ENCODE peak calls at places on chromosomes 11 and 22, in seven cellular contexts. X is spleen, F is Panc1, M is HL-60, W is GM23338, O is transverse colon, A is stomach. V is an unnamed sample.

GRCh38 chr11:14300661-14301304 is 58.2 kb downstream of the RRAS2 start:
- DNase-seq in O (peak), A (peak), X (no peak), F (peak), M (peak), W (peak), V (peak)

GRCh38 chr11:35166369-35167360 is 27.7 kb downstream of the CD44 start:
- DNase-seq in M (no peak), A (no peak), O (no peak), W (no peak), F (no peak), X (peak), V (peak)

GRCh38 chr11:71239581-71239980 is 12.8 kb downstream of the SHANK2 start:
- DNase-seq in O (no peak), M (no peak), F (no peak), W (no peak), X (peak), A (no peak), V (peak)

GRCh38 chr11:86438685-86439084 is 64.0 kb downstream of the CCDC81 start:
- DNase-seq in O (no peak), X (no peak), M (no peak), A (no peak), W (no peak), F (no peak), V (no peak)

GRCh38 chr22:50734986-50735738 is 2.8 kb upstream of the ACR start:
- DNase-seq in M (no peak), A (peak), O (no peak), X (peak), F (no peak), W (no peak), V (peak)

GRCh38 chr11:95254139-95254704 is 23.2 kb upstream of the SESN3 start:
- DNase-seq in A (peak), M (peak), W (peak), F (no peak), O (peak), X (peak), V (peak)

GRCh38 chr11:128653828-128654231 is 40.0 kb upstream of the FLI1 start:
- DNase-seq in O (peak), W (peak), A (peak), X (peak), M (no peak), F (peak), V (peak)

GRCh38 chr11:44335052-44335894 is 25.3 kb upstream of the ALX4 start:
- DNase-seq in A (no peak), M (no peak), X (no peak), O (no peak), F (no peak), W (no peak), V (no peak)

GRCh38 chr11:67045314-67045713 is 11.3 kb upstream of the RHOD start:
- DNase-seq in O (no peak), F (no peak), W (no peak), X (no peak), M (no peak), A (no peak), V (no peak)

GRCh38 chr11:10655227-10655626 is 38.3 kb downstream of the IRAG1 start:
- DNase-seq in M (no peak), O (no peak), X (no peak), W (no peak), A (no peak), F (no peak), V (no peak)

GRCh38 chr11:94494200-94494545 is 389 bp downstream of the ANKRD49 start:
- DNase-seq in W (no peak), X (no peak), M (no peak), F (no peak), O (no peak), A (no peak), V (no peak)

GRCh38 chr11:128467041-128467440 is 120.3 kb downstream of the ETS1 start:
- DNase-seq in M (no peak), O (no peak), X (no peak), W (no peak), F (no peak), A (no peak), V (no peak)

GRCh38 chr11:114077482-114078305 is 18.2 kb downstream of the ZBTB16 start:
- DNase-seq in F (no peak), A (no peak), O (peak), W (no peak), M (no peak), X (no peak), V (peak)

GRCh38 chr22:43412808-43413785 is 1.3 kb downstream of the MPPED1 start:
- DNase-seq in M (no peak), O (no peak), X (no peak), W (no peak), F (no peak), A (no peak), V (no peak)

GRCh38 chr11:123132881-123133280 is 62.2 kb downstream of the CLMP start:
- DNase-seq in F (no peak), W (no peak), M (no peak), O (no peak), X (no peak), A (no peak), V (no peak)

GRCh38 chr22:36689583-36689982 is 14.0 kb downstream of the CACNG2 start:
- DNase-seq in F (no peak), X (no peak), W (no peak), O (no peak), A (no peak), M (no peak), V (no peak)

GRCh38 chr11:79139900-79140299 is 300.9 kb downstream of the TENM4 start:
- DNase-seq in M (no peak), O (no peak), A (no peak), X (no peak), F (no peak), W (peak), V (no peak)

GRCh38 chr22:36017661-36018091 is 10.9 kb downstream of the RBFOX2 start:
- DNase-seq in A (no peak), O (no peak), X (no peak), M (no peak), W (no peak), F (no peak), V (no peak)

GRCh38 chr22:43777204-43777671 is 34.9 kb downstream of the EFCAB6 start:
- DNase-seq in X (no peak), A (no peak), M (no peak), W (no peak), O (no peak), F (no peak), V (no peak)

GRCh38 chr11:122655527-122656072 is at the start of gene UBASH3B:
- DNase-seq in X (peak), F (peak), A (peak), W (peak), O (peak), M (no peak), V (peak)

GRCh38 chr11:95498731-95499396 is 267.9 kb upstream of the SESN3 start:
- DNase-seq in M (no peak), X (no peak), W (peak), A (no peak), F (no peak), O (no peak), V (no peak)

GRCh38 chr11:60869451-60869825 is 2.1 kb downstream of the ZP1 start:
- DNase-seq in F (no peak), O (no peak), A (peak), M (no peak), X (peak), W (no peak), V (peak)

GRCh38 chr22:25892678-25893077 is 150.7 kb downstream of the MYO18B start:
- DNase-seq in W (peak), A (no peak), F (no peak), O (no peak), M (no peak), X (no peak), V (no peak)

GRCh38 chr11:267491-267994 is 10.7 kb upstream of the NLRP6 start:
- DNase-seq in W (no peak), F (no peak), O (peak), A (peak), X (peak), M (peak), V (peak)

GRCh38 chr11:12376259-12376971 is 956 bp upstream of the PARVA start:
- DNase-seq in A (no peak), W (no peak), M (no peak), F (no peak), X (no peak), O (peak), V (peak)

GRCh38 chr11:62142043-62142375 is 18.2 kb downstream of the INCENP start:
- DNase-seq in M (no peak), A (peak), W (no peak), F (no peak), O (no peak), X (peak), V (no peak)

GRCh38 chr22:22165936-22166710 is 78.5 kb upstream of the VPREB1 start:
- DNase-seq in M (no peak), F (no peak), W (no peak), X (no peak), O (no peak), A (no peak), V (no peak)

GRCh38 chr22:47022075-47022473 is 259.6 kb downstream of the TBC1D22A start:
- DNase-seq in W (no peak), F (no peak), M (no peak), X (no peak), A (peak), O (no peak), V (peak)

GRCh38 chr22:40721266-40721665 is 42.0 kb downstream of the MCHR1 start:
- DNase-seq in X (no peak), W (peak), F (no peak), M (no peak), A (no peak), O (no peak), V (no peak)

GRCh38 chr22:32203181-32204105 is 1.4 kb downstream of the RFPL2 start:
- DNase-seq in A (no peak), W (peak), X (no peak), O (no peak), F (no peak), M (no peak), V (no peak)
- H3K4me3 ChIP-seq in A (peak), W (peak), X (peak), O (peak), F (peak), M (peak), V (no peak)

GRCh38 chr22:37764622-37765021 is 43.1 kb upstream of the GCAT start:
- DNase-seq in A (no peak), W (no peak), F (no peak), O (no peak), M (no peak), X (no peak), V (no peak)
- TF ChIP-seq POLR2AphosphoS5 in A (no peak), W (no peak), F (no peak), O (peak), M (no peak), X (no peak), V (peak)

DNA sequence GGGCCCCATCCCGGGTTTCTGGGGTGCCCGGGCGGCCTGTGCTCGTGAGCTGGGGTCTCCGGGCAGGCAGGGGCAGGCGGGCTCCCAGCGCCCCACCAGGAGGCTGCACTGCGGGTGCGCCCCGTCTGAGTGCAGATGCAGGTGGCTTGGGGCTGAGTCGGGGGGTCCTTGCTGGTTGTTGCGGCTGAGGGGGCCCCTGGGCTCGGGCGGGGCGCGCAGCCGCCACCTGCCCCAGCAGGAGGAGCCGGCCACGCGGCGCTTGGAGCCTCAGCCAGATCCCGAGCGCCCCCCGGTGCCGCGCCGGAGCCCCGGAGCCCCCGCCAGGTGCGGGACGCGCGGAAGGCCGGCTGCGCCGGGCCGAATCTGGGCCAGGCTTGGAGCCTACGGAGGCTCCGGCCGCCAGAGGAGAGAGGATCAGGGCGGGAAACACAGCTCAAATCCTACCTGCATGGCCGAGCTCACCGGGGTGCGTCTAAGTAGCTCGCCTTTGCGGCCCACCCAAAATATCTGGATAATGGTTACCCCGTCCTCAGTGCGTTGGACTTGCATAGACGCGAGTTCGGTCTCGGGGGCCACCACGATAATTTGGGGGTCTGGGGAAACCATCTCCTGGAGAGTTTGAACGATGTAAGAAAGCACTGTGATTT is 625 bp upstream of the IGF2 start:
- DNase-seq in X (no peak), O (no peak), W (peak), M (no peak), F (no peak), A (no peak), V (no peak)
- TF ChIP-seq CTCF in X (no peak), O (no peak), W (no peak), M (no peak), F (no peak), A (no peak), V (no peak)

GRCh38 chr11:100876826-100877545 is 189.9 kb downstream of the ARHGAP42 start:
- DNase-seq in W (peak), M (no peak), F (no peak), A (no peak), X (no peak), O (no peak), V (no peak)
- H3K4me3 ChIP-seq in W (no peak), M (no peak), F (no peak), A (no peak), X (no peak), O (no peak), V (no peak)

GRCh38 chr11:111358038-111359001 is 20.8 kb downstream of the POU2AF1 start:
- DNase-seq in A (peak), F (no peak), W (no peak), O (no peak), X (no peak), M (no peak), V (no peak)

GRCh38 chr11:111361082-111361801 is 17.8 kb downstream of the POU2AF1 start:
- DNase-seq in M (no peak), O (no peak), X (no peak), A (no peak), F (no peak), W (no peak), V (no peak)

GRCh38 chr11:111359223-111360149 is 19.6 kb downstream of the POU2AF1 start:
- DNase-seq in F (no peak), A (no peak), M (no peak), O (no peak), W (no peak), X (no peak), V (no peak)

GRCh38 chr11:111361874-111362273 is 17.2 kb downstream of the POU2AF1 start:
- DNase-seq in X (no peak), A (peak), O (peak), W (no peak), F (no peak), M (no peak), V (no peak)

DNA sequence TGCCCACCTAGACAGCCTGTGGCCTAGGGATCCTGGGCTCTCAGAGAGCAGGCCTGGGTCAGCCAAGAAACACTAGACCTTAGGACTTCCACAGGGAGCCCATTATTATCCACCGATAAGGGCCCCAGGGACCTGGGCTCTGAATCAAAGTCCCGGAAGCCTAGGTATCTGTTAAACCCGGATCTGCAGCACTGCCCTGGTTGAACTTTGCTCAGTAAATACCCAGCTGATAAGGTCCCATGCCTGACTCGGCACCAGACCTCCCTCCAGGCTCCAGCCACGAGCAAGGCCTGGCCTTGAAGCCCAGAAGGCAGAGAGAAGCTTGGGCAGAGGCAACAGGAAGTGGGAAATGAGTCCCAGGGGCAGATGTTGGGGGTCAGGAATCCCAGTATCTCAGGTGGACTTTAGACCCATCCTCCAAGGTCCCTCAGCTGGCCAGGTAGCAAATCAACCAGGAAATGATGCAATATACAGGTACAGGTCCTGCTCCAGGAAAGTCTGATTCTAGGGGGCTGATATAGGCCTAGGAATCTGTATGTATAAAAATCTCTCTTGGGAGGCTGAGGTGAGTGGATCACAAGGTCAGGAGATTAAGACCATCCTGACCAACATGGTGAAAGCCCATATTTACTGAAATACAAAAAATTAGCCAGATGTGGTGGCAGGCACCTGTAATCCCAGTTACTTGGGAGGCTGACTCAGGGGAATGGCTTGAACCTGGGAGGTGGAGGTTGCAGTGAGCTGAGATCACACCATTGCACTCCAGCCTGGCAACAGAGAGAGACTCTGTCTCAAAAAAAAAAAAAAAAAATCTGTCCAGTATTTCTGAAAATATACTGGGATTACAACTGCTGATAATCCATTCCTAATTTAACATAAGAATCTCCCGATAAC is 18.7 kb downstream of the POU2AF1 start:
- DNase-seq in M (no peak), A (peak), O (peak), F (no peak), W (no peak), X (no peak), V (no peak)
- TF ChIP-seq POLR2AphosphoS5 in M (no peak), A (peak), O (peak), F (no peak), W (no peak), X (peak), V (no peak)

GRCh38 chr11:16215352-16215751 is 141.0 kb downstream of the SOX6 start:
- DNase-seq in A (no peak), X (no peak), F (no peak), O (no peak), M (no peak), W (no peak), V (no peak)
- TF ChIP-seq CTCF in A (no peak), X (no peak), F (no peak), O (no peak), M (no peak), W (no peak), V (no peak)